ENCODE peak calls at places on chromosomes 13 and 19, in five cellular contexts. B is mesothelial cell of epicardium, G is neural progenitor cell, L is glutamatergic neuron, J is neural crest cell. P is an unnamed sample.

GRCh38 chr13:48266967-48267639 is 34.1 kb downstream of the ITM2B start:
- DNase-seq in B (no peak), G (no peak), L (no peak), J (no peak), P (no peak)

GRCh38 chr19:49442354-49442753 is 1.0 kb upstream of the SLC17A7 start:
- DNase-seq in B (no peak), G (peak), L (peak), J (no peak), P (peak)

GRCh38 chr13:113404723-113405471 is 41.0 kb upstream of the GRTP1 start:
- DNase-seq in B (peak), G (no peak), L (no peak), J (no peak), P (no peak)

GRCh38 chr13:62119739-62120700 is 704.4 kb upstream of the PCDH20 start:
- DNase-seq in B (no peak), G (peak), L (no peak), J (no peak), P (no peak)

GRCh38 chr13:48750588-48751383 is 97.1 kb downstream of the CYSLTR2 start:
- DNase-seq in B (no peak), G (no peak), L (no peak), J (no peak), P (peak)

GRCh38 chr19:8518536-8518935 is 4.6 kb upstream of the ZNF414 start:
- DNase-seq in B (no peak), G (no peak), L (no peak), J (no peak), P (no peak)

GRCh38 chr13:23268441-23268840 is 87.7 kb downstream of the SGCG start:
- DNase-seq in B (no peak), G (no peak), L (no peak), J (no peak), P (no peak)

GRCh38 chr19:42253245-42254082 is 1.5 kb downstream of the ERF start:
- DNase-seq in B (peak), G (peak), L (peak), J (peak), P (peak)

GRCh38 chr13:100573121-100573520 is 15.5 kb downstream of the GGACT start:
- DNase-seq in B (peak), G (peak), L (peak), J (peak), P (peak)

GRCh38 chr13:28429685-28430290 is 65.1 kb downstream of the FLT1 start:
- DNase-seq in B (no peak), G (no peak), L (no peak), J (no peak), P (no peak)

GRCh38 chr19:3068071-3068470 is 5.8 kb upstream of the TLE5 start:
- DNase-seq in B (no peak), G (no peak), L (no peak), J (no peak), P (no peak)

GRCh38 chr19:3225677-3226093 is 1.2 kb downstream of the CELF5 start:
- DNase-seq in B (no peak), G (no peak), L (no peak), J (no peak), P (no peak)

GRCh38 chr19:41844601-41845000 is at the start of gene LYPD4:
- DNase-seq in B (no peak), G (no peak), L (no peak), J (no peak), P (no peak)

GRCh38 chr13:29920018-29920643 is 69.7 kb upstream of the UBL3 start:
- DNase-seq in B (no peak), G (no peak), L (no peak), J (no peak), P (no peak)

GRCh38 chr13:52738719-52739467 is 727 bp downstream of the CNMD start:
- DNase-seq in B (peak), G (peak), L (peak), J (peak), P (peak)

GRCh38 chr13:114087430-114087829 is 45.0 kb downstream of the RASA3 start:
- DNase-seq in B (no peak), G (peak), L (no peak), J (no peak), P (no peak)

GRCh38 chr19:6501740-6502648 is at the start of gene TUBB4A:
- DNase-seq in B (peak), G (peak), L (peak), J (peak), P (no peak)

GRCh38 chr13:29901714-29902631 is 51.6 kb upstream of the UBL3 start:
- DNase-seq in B (peak), G (no peak), L (no peak), J (no peak), P (peak)

GRCh38 chr13:32443111-32443510 is 15.2 kb upstream of the N4BP2L1 start:
- DNase-seq in B (no peak), G (no peak), L (no peak), J (no peak), P (no peak)

GRCh38 chr19:2625434-2625833 is 77.1 kb downstream of the GNG7 start:
- DNase-seq in B (no peak), G (no peak), L (no peak), J (no peak), P (peak)

GRCh38 chr13:47085346-47085745 is 188.5 kb upstream of the HTR2A start:
- DNase-seq in B (no peak), G (no peak), L (no peak), J (no peak), P (no peak)

DNA sequence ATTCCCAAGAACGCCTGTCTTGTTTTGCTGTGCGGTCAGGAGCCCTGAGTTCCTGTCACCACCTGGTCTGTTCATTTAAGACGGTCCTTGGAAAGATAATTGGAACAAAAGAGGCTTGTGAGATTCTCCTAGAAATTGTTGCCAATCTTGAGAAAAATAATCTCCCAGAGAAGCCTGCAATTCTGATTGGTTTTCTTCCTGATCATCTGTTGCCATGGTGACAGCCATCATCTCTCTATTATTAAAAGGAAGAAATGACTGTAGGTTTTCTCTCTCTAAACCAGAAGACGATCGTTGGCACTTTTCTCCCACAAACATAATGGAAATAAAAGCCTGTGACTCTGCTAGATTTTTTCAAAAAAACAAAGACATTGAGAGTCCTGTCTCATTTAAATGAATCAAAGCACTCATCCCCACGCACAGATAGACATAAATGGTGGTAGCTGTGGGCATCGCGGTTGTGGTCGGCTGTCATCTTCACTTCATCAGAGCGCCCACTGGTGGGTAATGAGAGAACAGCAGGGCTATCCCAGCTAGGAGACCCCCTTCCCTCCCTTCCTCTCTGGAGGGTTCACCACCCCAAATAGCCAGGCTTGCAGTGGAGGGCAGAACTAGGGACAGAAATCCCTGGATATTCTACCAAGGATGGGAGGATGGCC is 21.7 kb upstream of the CALM3 start:
- DNase-seq in B (no peak), G (peak), L (peak), J (peak), P (no peak)
- TF ChIP-seq CTCF in B (peak), G (peak), L (peak), J (peak), P (no peak)

GRCh38 chr19:48321622-48322591 is 3.4 kb upstream of the EMP3 start:
- DNase-seq in B (peak), G (peak), L (peak), J (peak), P (peak)
- TF ChIP-seq CTCF in B (no peak), G (peak), L (peak), J (no peak), P (no peak)

GRCh38 chr19:11737964-11738745 is 591 bp downstream of the ZNF823 start:
- DNase-seq in B (peak), G (peak), L (peak), J (no peak), P (peak)
- TF ChIP-seq CTCF in B (no peak), G (peak), L (no peak), J (no peak), P (no peak)

DNA sequence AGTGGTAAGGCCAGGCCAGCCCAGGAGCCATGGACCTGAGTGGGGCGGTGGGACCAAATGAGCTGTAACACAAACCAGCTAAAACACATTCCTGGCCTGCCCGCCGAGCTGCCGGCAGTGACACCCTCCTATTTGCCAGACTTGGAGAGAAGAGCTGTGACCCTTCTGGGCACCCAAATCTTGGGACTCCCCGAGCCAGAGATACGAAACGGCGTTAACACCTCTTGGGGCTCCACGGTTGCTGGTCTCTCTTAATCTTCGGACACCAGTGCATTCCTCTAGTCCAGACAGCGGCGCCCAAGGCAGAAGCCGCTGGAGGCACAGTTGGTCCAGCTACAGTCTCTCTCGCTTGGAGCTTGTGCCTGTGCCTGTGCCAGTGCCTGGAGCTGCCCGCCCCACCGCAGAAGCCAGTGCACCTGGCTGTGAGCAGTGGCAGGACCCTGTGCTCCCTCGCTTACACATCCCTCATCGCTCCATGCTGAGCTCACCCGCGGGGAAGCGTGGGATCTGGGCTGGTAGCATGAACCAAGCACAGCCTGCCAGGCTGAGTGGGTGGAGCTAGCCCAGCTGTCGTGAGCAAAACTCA is 147.2 kb upstream of the KLHL1 start:
- DNase-seq in B (no peak), G (no peak), L (no peak), J (no peak), P (no peak)
- TF ChIP-seq CTCF in B (no peak), G (no peak), L (no peak), J (no peak), P (no peak)

DNA sequence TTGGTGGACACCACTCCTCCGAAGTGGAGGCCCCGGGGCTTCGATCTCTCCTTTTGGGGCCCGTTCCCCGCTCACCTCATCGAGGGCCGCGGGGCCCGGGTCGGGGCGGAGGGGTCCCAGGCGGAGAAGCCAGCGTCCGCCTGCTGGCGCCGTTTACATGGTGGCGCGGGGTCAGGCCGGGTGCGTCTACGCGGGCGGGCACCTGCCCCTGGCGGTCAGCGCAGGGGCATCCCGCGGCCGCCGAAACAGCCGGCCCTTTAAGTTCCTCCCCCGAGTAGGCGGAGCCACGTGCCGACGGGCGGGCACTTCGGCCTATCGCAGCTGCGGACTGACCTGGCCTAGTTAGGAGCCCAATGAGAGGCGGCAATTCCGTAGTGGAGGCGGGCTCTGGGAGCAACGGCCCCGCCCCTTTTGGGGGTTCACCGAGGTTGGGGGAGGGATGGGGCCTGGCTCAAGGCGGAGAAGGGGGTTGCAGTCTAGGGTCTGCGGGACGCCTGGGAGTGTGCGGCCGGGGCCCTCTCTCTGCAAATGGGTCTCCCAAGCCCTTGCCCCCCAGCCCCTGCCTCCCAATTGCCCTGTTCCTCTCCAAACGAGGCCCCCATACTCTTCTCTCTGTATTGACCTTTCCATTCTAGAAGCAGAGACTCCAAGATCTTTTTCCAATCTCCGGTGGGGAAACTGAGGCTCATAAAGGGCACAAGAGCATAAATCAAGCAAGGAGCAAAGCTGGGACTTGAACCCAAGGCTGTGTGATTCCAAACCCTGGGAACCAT is at the start of gene ABHD8:
- DNase-seq in B (peak), G (peak), L (peak), J (peak), P (peak)
- TF ChIP-seq CTCF in B (peak), G (peak), L (peak), J (peak), P (peak)

DNA sequence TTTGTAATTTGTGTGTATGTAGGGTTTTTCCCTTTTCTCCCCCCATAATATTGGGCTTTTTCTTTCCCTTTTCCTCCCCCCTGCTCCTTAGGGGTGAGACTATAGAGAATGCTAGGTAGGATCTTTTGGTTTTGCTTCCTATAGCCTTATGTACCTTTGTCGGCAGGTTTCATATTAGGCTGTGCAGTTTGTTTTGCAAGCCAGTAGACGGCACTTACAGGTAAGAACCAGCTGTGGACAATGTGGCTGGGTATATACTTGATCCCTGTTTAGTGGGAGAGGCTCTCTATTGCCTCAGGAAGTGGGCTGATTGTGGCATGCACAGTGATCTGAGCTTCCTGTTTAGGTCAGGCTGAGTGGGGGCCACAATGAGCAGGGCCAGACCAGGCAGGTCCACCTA is 359.2 kb upstream of the OBI1 start:
- DNase-seq in B (no peak), G (no peak), L (no peak), J (no peak), P (no peak)
- TF ChIP-seq CTCF in B (no peak), G (no peak), L (no peak), J (no peak), P (no peak)

DNA sequence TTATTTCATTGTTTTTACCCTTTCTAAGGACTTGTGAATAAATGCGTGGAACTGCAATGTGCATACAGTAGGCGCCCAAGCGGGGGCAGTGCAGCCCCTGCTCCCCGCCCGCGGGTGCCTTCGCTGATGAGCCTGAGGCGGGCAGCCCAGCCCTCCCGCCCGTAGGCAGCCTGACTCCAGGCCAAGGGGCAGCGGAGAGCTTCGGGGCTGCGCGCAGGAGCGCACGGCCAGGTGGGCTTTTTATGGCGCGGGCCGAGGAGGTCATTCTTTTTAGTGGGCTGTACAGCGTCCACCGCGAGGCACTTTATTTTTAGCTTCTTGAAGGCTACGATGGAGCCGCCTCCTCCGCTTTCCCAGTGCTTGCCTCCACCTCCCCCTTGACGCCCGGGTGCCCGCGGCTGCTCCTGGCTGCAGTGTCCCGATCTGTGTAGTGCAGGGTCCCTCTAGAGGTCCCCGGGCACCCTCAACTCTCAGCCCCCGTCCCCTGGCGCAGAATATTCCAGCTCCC is 60.5 kb downstream of the CCNE1 start:
- DNase-seq in B (no peak), G (peak), L (peak), J (no peak), P (no peak)
- TF ChIP-seq CTCF in B (no peak), G (peak), L (no peak), J (peak), P (no peak)

GRCh38 chr13:34863360-34864135 is 78.5 kb upstream of the NBEA start:
- DNase-seq in B (no peak), G (no peak), L (no peak), J (no peak), P (no peak)
- TF ChIP-seq CTCF in B (no peak), G (no peak), L (no peak), J (no peak), P (no peak)

P was measured in thyroid gland.